ENCODE peak calls at places on chromosomes 1 and 21, in four cellular contexts. One of them, this sample, is unnamed.

GRCh38 chr21:33265664-33266049 is 510 bp upstream of the IL10RB start:
- DNase-seq in psoas muscle: peak
- DNase-seq in pulmonary artery endothelial cell: no peak
- DNase-seq in fibroblast of lung: no peak
- DNase-seq in this sample: no peak

GRCh38 chr21:44755227-44755626 is 43.9 kb upstream of the TSPEAR start:
- DNase-seq in pulmonary artery endothelial cell: peak
- DNase-seq in fibroblast of lung: no peak
- DNase-seq in psoas muscle: no peak
- DNase-seq in this sample: peak

GRCh38 chr1:27574871-27575831 is 28.8 kb downstream of the AHDC1 start:
- DNase-seq in psoas muscle: peak
- DNase-seq in fibroblast of lung: peak
- DNase-seq in pulmonary artery endothelial cell: peak
- DNase-seq in this sample: peak

GRCh38 chr1:117928881-117929339 is 511 bp downstream of the GDAP2 start:
- DNase-seq in fibroblast of lung: peak
- DNase-seq in pulmonary artery endothelial cell: peak
- DNase-seq in psoas muscle: peak
- DNase-seq in this sample: peak

GRCh38 chr1:82124987-82125638 is 324.4 kb downstream of the ADGRL2 start:
- DNase-seq in fibroblast of lung: no peak
- DNase-seq in pulmonary artery endothelial cell: no peak
- DNase-seq in psoas muscle: no peak
- DNase-seq in this sample: no peak

GRCh38 chr1:203185585-203185984 is 919 bp downstream of the CHI3L1 start:
- DNase-seq in pulmonary artery endothelial cell: no peak
- DNase-seq in psoas muscle: no peak
- DNase-seq in fibroblast of lung: no peak
- DNase-seq in this sample: peak

GRCh38 chr1:13664451-13664850 is 35.5 kb upstream of the PRDM2 start:
- DNase-seq in psoas muscle: no peak
- DNase-seq in fibroblast of lung: no peak
- DNase-seq in pulmonary artery endothelial cell: no peak
- DNase-seq in this sample: no peak

GRCh38 chr21:16563795-16564194 is 834.0 kb downstream of the USP25 start:
- DNase-seq in fibroblast of lung: peak
- DNase-seq in pulmonary artery endothelial cell: no peak
- DNase-seq in psoas muscle: no peak
- DNase-seq in this sample: no peak

GRCh38 chr1:157490337-157491165 is 61.8 kb downstream of the FCRL5 start:
- DNase-seq in psoas muscle: peak
- DNase-seq in fibroblast of lung: peak
- DNase-seq in pulmonary artery endothelial cell: peak
- DNase-seq in this sample: peak

GRCh38 chr1:243341074-243341473 is 85.2 kb downstream of the SDCCAG8 start:
- DNase-seq in pulmonary artery endothelial cell: no peak
- DNase-seq in fibroblast of lung: no peak
- DNase-seq in psoas muscle: no peak
- DNase-seq in this sample: no peak

GRCh38 chr1:79355073-79355472 is 348.5 kb upstream of the ADGRL4 start:
- DNase-seq in fibroblast of lung: peak
- DNase-seq in psoas muscle: no peak
- DNase-seq in pulmonary artery endothelial cell: no peak
- DNase-seq in this sample: no peak

GRCh38 chr1:201783067-201783466 is 45.9 kb upstream of the IPO9 start:
- DNase-seq in fibroblast of lung: no peak
- DNase-seq in pulmonary artery endothelial cell: no peak
- DNase-seq in psoas muscle: no peak
- DNase-seq in this sample: no peak

GRCh38 chr1:35935436-35935835 is 4.5 kb downstream of the AGO3 start:
- DNase-seq in psoas muscle: no peak
- DNase-seq in pulmonary artery endothelial cell: no peak
- DNase-seq in fibroblast of lung: peak
- DNase-seq in this sample: no peak

GRCh38 chr1:215526147-215526845 is 40.8 kb upstream of the KCTD3 start:
- DNase-seq in pulmonary artery endothelial cell: no peak
- DNase-seq in fibroblast of lung: peak
- DNase-seq in psoas muscle: no peak
- DNase-seq in this sample: no peak

GRCh38 chr1:209387271-209387968 is 196.1 kb upstream of the CAMK1G start:
- DNase-seq in fibroblast of lung: no peak
- DNase-seq in psoas muscle: no peak
- DNase-seq in pulmonary artery endothelial cell: no peak
- DNase-seq in this sample: no peak

GRCh38 chr1:234874291-234875288 is 254.0 kb downstream of the TOMM20 start:
- DNase-seq in psoas muscle: no peak
- DNase-seq in pulmonary artery endothelial cell: no peak
- DNase-seq in fibroblast of lung: no peak
- DNase-seq in this sample: no peak

GRCh38 chr1:240107058-240107684 is 15.5 kb downstream of the FMN2 start:
- DNase-seq in pulmonary artery endothelial cell: no peak
- DNase-seq in psoas muscle: no peak
- DNase-seq in fibroblast of lung: peak
- DNase-seq in this sample: no peak

GRCh38 chr1:230822092-230822581 is 46.2 kb downstream of the C1orf198 start:
- DNase-seq in pulmonary artery endothelial cell: no peak
- DNase-seq in fibroblast of lung: peak
- DNase-seq in psoas muscle: peak
- DNase-seq in this sample: no peak

GRCh38 chr1:43396059-43396458 is 6.4 kb downstream of the SZT2 start:
- DNase-seq in psoas muscle: no peak
- DNase-seq in pulmonary artery endothelial cell: no peak
- DNase-seq in fibroblast of lung: no peak
- DNase-seq in this sample: no peak

GRCh38 chr1:29466258-29466657 is 229.9 kb downstream of the PTPRU start:
- DNase-seq in psoas muscle: no peak
- DNase-seq in fibroblast of lung: no peak
- DNase-seq in pulmonary artery endothelial cell: no peak
- DNase-seq in this sample: no peak

GRCh38 chr1:55338448-55338820 is 123.3 kb upstream of the USP24 start:
- DNase-seq in fibroblast of lung: no peak
- DNase-seq in psoas muscle: no peak
- DNase-seq in pulmonary artery endothelial cell: no peak
- DNase-seq in this sample: no peak

GRCh38 chr1:39136635-39137034 is 67.9 kb upstream of the MACF1 start:
- DNase-seq in pulmonary artery endothelial cell: no peak
- DNase-seq in psoas muscle: no peak
- DNase-seq in fibroblast of lung: no peak
- DNase-seq in this sample: no peak

GRCh38 chr1:96722161-96722908 is 751 bp downstream of the PTBP2 start:
- DNase-seq in psoas muscle: peak
- DNase-seq in fibroblast of lung: peak
- DNase-seq in pulmonary artery endothelial cell: peak
- DNase-seq in this sample: peak

GRCh38 chr1:31591425-31592093 is 15.2 kb downstream of the TINAGL1 start:
- DNase-seq in pulmonary artery endothelial cell: no peak
- DNase-seq in psoas muscle: no peak
- DNase-seq in fibroblast of lung: peak
- DNase-seq in this sample: no peak

GRCh38 chr21:31616216-31616615 is 43.3 kb upstream of the SOD1 start:
- DNase-seq in pulmonary artery endothelial cell: no peak
- DNase-seq in fibroblast of lung: no peak
- DNase-seq in psoas muscle: no peak
- DNase-seq in this sample: no peak

GRCh38 chr1:236795757-236796719 is 946 bp downstream of the MTR start:
- DNase-seq in psoas muscle: no peak
- DNase-seq in pulmonary artery endothelial cell: no peak
- DNase-seq in fibroblast of lung: peak
- DNase-seq in this sample: no peak

GRCh38 chr1:221456918-221457317 is 285.0 kb downstream of the DUSP10 start:
- DNase-seq in fibroblast of lung: peak
- DNase-seq in psoas muscle: no peak
- DNase-seq in pulmonary artery endothelial cell: no peak
- DNase-seq in this sample: no peak

GRCh38 chr1:94693029-94693428 is 127.1 kb upstream of the SLC44A3 start:
- DNase-seq in psoas muscle: no peak
- DNase-seq in pulmonary artery endothelial cell: no peak
- DNase-seq in fibroblast of lung: no peak
- DNase-seq in this sample: no peak

GRCh38 chr21:42397291-42398129 is 1.7 kb upstream of the TMPRSS3 start:
- DNase-seq in pulmonary artery endothelial cell: no peak
- DNase-seq in fibroblast of lung: no peak
- DNase-seq in psoas muscle: peak
- DNase-seq in this sample: no peak

GRCh38 chr1:36665478-36666080 is 182.9 kb upstream of the CSF3R start:
- DNase-seq in fibroblast of lung: no peak
- DNase-seq in psoas muscle: no peak
- DNase-seq in pulmonary artery endothelial cell: no peak
- DNase-seq in this sample: peak

GRCh38 chr1:171600852-171601251 is 21.2 kb upstream of the MYOCOS start:
- DNase-seq in fibroblast of lung: no peak
- DNase-seq in psoas muscle: no peak
- DNase-seq in pulmonary artery endothelial cell: no peak
- DNase-seq in this sample: no peak

GRCh38 chr1:206839006-206839560 is 26.3 kb upstream of the IL20 start:
- DNase-seq in pulmonary artery endothelial cell: no peak
- DNase-seq in fibroblast of lung: peak
- DNase-seq in psoas muscle: no peak
- DNase-seq in this sample: no peak